ENCODE peak calls at places on chromosomes 5 and 9, in nine cellular contexts. Q is HCT116, H is GM23338, G is PC-3, N is OCI-LY7, W is hepatocyte, V is GM23248, B is SK-N-SH, X is MM.1S. A is an unnamed sample. For H3K9me2, the result is how much of the 10 kb centered on the place peaks cover.

GRCh38 chr9:93681316-93682154 is 105.2 kb downstream of the PHF2 start:
- DNase-seq in Q (no peak), H (no peak), G (no peak), N (no peak), W (peak), V (no peak), B (peak), X (no peak), A (no peak)

GRCh38 chr9:135377431-135377830 is 102.2 kb upstream of the PPP1R26 start:
- DNase-seq in Q (no peak), H (no peak), G (no peak), N (no peak), W (no peak), V (no peak), B (no peak), X (no peak), A (no peak)

GRCh38 chr9:72898360-72898759 is 54.5 kb downstream of the ALDH1A1 start:
- DNase-seq in Q (no peak), H (no peak), G (no peak), N (no peak), W (no peak), V (no peak), B (no peak), X (no peak), A (no peak)

GRCh38 chr9:79201641-79202040 is 370.1 kb upstream of the TLE4 start:
- DNase-seq in Q (no peak), H (peak), G (no peak), N (no peak), W (no peak), V (peak), B (no peak), X (no peak), A (no peak)

GRCh38 chr9:86943223-86943870 is 4.0 kb downstream of the GAS1 start:
- DNase-seq in Q (no peak), H (peak), G (no peak), N (no peak), W (peak), V (peak), B (no peak), X (no peak), A (no peak)

GRCh38 chr5:147558826-147559225 is 49.0 kb upstream of the DPYSL3 start:
- DNase-seq in Q (no peak), H (peak), G (peak), N (no peak), W (peak), V (peak), B (peak), X (peak), A (peak)

GRCh38 chr5:53008751-53009150 is 19.6 kb downstream of the ITGA2 start:
- DNase-seq in Q (peak), H (no peak), G (peak), N (no peak), W (no peak), V (peak), B (no peak), X (no peak), A (no peak)

GRCh38 chr9:100579665-100580064 is 1.8 kb downstream of the CAVIN4 start:
- DNase-seq in Q (no peak), H (no peak), G (no peak), N (no peak), W (no peak), V (peak), B (no peak), X (no peak), A (no peak)

GRCh38 chr9:110971705-110972104 is 66.6 kb downstream of the LPAR1 start:
- DNase-seq in Q (no peak), H (no peak), G (no peak), N (no peak), W (no peak), V (no peak), B (no peak), X (no peak), A (no peak)

GRCh38 chr9:76203373-76203772 is 190.9 kb downstream of the RFK start:
- DNase-seq in Q (no peak), H (no peak), G (no peak), N (no peak), W (peak), V (peak), B (no peak), X (no peak), A (peak)

GRCh38 chr5:133824661-133825254 is 143.7 kb downstream of the C5orf15 start:
- DNase-seq in Q (no peak), H (no peak), G (no peak), N (no peak), W (no peak), V (no peak), B (no peak), X (peak), A (no peak)

GRCh38 chr9:129570450-129571297 is 50.2 kb downstream of the C9orf50 start:
- DNase-seq in Q (peak), H (no peak), G (peak), N (no peak), W (peak), V (peak), B (no peak), X (no peak), A (no peak)

GRCh38 chr5:59596586-59597348 is 296.8 kb downstream of the PDE4D start:
- DNase-seq in Q (no peak), H (no peak), G (peak), N (no peak), W (no peak), V (peak), B (no peak), X (peak), A (no peak)

GRCh38 chr9:94639996-94640376 is 668 bp upstream of the FBP1 start:
- DNase-seq in Q (no peak), H (peak), G (peak), N (no peak), W (no peak), V (no peak), B (no peak), X (no peak), A (no peak)

GRCh38 chr5:56090793-56091460 is 96.2 kb upstream of the IL6ST start:
- DNase-seq in Q (no peak), H (no peak), G (no peak), N (no peak), W (no peak), V (no peak), B (no peak), X (no peak), A (no peak)

GRCh38 chr5:86320266-86320665 is 297.5 kb upstream of the COX7C start:
- DNase-seq in Q (no peak), H (no peak), G (no peak), N (no peak), W (no peak), V (no peak), B (no peak), X (no peak), A (no peak)

GRCh38 chr9:128733256-128733655 is 9.3 kb upstream of the ZDHHC12 start:
- DNase-seq in Q (peak), H (peak), G (peak), N (peak), W (peak), V (peak), B (peak), X (no peak), A (peak)

DNA sequence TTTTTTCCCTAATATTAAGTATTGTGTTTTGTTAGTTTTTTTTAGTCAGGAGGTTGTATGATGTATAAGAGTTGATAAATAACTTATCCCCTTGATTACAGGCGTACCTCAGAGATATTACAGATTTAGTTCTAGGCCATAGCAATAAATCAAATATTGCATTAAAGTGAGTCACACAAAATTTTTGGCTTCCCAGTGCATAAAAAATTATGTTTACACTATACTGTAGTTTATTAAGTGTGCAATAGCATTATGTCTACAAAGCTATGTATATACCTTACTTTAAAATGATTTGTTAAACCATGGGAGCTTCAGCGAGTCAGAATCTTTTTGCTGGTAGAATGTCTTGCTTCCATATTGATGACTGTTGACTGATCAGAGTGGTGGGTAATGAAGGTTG is 1180.6 kb upstream of the CDH18 start:
- DNase-seq in Q (no peak), H (no peak), G (peak), N (no peak), W (no peak), V (no peak), B (no peak), X (no peak), A (no peak)
- H3K9me2 ChIP-seq in Q (under half), H (under half), G (under half), N (under half), W (under half), V (under half), B (under half), X (under half), A (under half)

GRCh38 chr9:127113540-127113928 is 8.9 kb downstream of the ANGPTL2 start:
- DNase-seq in Q (no peak), H (no peak), G (no peak), N (no peak), W (no peak), V (no peak), B (no peak), X (no peak), A (no peak)
- H3K9me2 ChIP-seq in Q (under half), H (under half), G (under half), N (under half), W (under half), V (under half), B (under half), X (under half), A (under half)

GRCh38 chr5:158824167-158824882 is 275.4 kb downstream of the EBF1 start:
- DNase-seq in Q (no peak), H (peak), G (no peak), N (peak), W (no peak), V (no peak), B (no peak), X (no peak), A (no peak)
- H3K9me2 ChIP-seq in Q (under half), H (under half), G (under half), N (under half), W (under half), V (under half), B (under half), X (under half), A (under half)

DNA sequence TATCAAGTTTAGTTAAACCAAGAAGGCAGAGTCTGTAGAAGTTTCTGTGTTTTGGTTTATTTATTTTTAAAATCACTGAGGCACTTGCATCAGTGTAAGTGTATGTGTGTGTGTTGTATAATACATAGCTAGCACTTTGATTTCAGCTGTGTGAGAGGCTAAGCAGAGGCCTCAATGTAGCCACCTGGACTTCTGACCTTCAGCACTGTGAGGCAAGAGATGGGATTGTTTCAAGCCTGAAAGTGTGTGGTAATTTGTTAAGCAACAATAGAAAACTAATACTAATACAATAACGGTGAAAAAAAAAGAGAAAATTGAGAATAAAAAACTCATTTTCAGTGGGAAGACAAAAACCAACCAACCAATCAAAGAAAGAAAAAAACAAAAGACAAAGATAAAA is 327.3 kb downstream of the CDH18 start:
- DNase-seq in Q (no peak), H (no peak), G (no peak), N (no peak), W (no peak), V (no peak), B (no peak), X (no peak), A (no peak)
- H3K9me2 ChIP-seq in Q (under half), H (under half), G (under half), N (under half), W (under half), V (under half), B (under half), X (under half), A (under half)

DNA sequence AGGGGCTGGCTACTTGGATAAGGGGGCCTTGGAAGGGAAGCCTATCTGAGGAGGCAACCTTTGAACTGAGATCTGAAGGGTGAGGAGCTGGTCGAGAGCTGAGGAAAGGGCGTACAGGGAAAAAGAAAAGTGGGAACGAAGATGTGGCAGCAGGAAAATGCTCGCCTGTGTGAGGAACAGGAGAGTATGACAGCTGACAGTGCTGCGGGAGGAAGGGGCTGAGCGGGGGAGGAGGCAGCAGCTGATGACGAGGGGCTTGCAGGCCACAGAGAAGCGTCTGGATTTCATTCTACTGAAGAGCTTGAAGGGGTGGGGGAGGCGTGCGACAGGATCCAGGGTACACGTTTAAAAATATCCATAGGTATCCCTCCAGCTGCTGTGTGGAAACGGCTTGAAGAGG is 28.9 kb downstream of the SH3PXD2B start:
- DNase-seq in Q (no peak), H (no peak), G (no peak), N (no peak), W (no peak), V (no peak), B (no peak), X (no peak), A (no peak)
- H3K9me2 ChIP-seq in Q (under half), H (under half), G (under half), N (under half), W (under half), V (under half), B (under half), X (under half), A (under half)

GRCh38 chr5:176412517-176413254 is 3.7 kb downstream of the CLTB start:
- DNase-seq in Q (no peak), H (no peak), G (no peak), N (no peak), W (no peak), V (no peak), B (peak), X (no peak), A (no peak)
- H3K9me2 ChIP-seq in Q (under half), H (under half), G (under half), N (under half), W (under half), V (under half), B (under half), X (under half), A (under half)

DNA sequence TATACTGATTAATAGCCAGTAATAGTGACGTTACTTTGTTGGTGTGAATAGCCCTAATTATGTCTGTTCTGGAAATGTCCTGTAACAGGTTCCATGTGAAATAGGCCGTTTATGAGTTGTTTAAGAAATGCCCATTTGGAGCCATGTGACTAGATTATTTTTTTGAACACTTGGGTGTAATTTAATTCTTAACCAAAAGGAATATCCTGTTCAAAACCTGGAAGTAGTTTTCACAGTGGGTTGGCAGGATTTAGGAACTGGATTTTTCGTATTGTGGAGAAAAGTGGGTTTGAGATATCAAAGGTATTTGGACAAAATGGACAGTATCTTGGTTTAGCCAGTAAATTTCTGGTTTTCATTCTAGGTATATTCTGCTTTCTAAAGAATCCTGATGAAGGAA is 1.3 kb downstream of the TENT2 start:
- DNase-seq in Q (no peak), H (no peak), G (no peak), N (no peak), W (no peak), V (peak), B (no peak), X (no peak), A (no peak)
- H3K9me2 ChIP-seq in Q (under half), H (under half), G (under half), N (under half), W (under half), V (under half), B (under half), X (under half), A (under half)